ENCODE peak calls at places on chromosomes 7 and 10, in six cellular contexts. W is GM13977, T is fibroblast of pulmonary artery, X is HCEC 1CT, N is KG1, C is heart left ventricle. R is an unnamed sample.

GRCh38 chr7:42128703-42129102 is 108.3 kb downstream of the GLI3 start:
- DNase-seq in X (peak; percentile 8), W (no peak), C (no peak), T (peak; percentile 38), N (no peak), R (no peak)

GRCh38 chr7:150931199-150931869 is 46.8 kb downstream of the KCNH2 start:
- DNase-seq in T (no peak), N (no peak), W (no peak), X (no peak), C (no peak), R (peak; percentile 33)

GRCh38 chr10:17882557-17882956 is 69.2 kb upstream of the SLC39A12 start:
- DNase-seq in N (no peak), C (no peak), T (peak; percentile 27), W (no peak), X (no peak), R (no peak)

GRCh38 chr7:34652784-34653183 is 5.2 kb upstream of the NPSR1 start:
- DNase-seq in T (no peak), C (no peak), W (no peak), X (no peak), N (no peak), R (no peak)

GRCh38 chr7:130303551-130303950 is 10.6 kb downstream of the CPA4 start:
- DNase-seq in N (no peak), W (no peak), X (no peak), T (no peak), C (no peak), R (peak; percentile 55)

GRCh38 chr10:107865691-107866090 is 701.2 kb upstream of the SORCS1 start:
- DNase-seq in W (no peak), C (no peak), X (no peak), T (no peak), N (no peak), R (peak; percentile 13)

GRCh38 chr10:34544400-34544799 is 270.7 kb downstream of the PARD3 start:
- DNase-seq in W (no peak), T (no peak), N (no peak), C (no peak), X (no peak), R (no peak)

GRCh38 chr10:133213641-133214467 is 16.2 kb upstream of the UTF1 start:
- DNase-seq in C (peak; percentile 10), T (no peak), W (no peak), X (no peak), N (no peak), R (no peak)

GRCh38 chr7:152968003-152968402 is 208.5 kb downstream of the ACTR3B start:
- DNase-seq in W (no peak), T (no peak), N (no peak), X (no peak), C (no peak), R (no peak)

GRCh38 chr10:119441151-119441821 is 101.2 kb downstream of the RGS10 start:
- DNase-seq in X (peak; percentile 61), N (no peak), T (peak; percentile 95), W (no peak), C (peak; percentile 68), R (no peak)

GRCh38 chr7:140036224-140036651 is 26.5 kb downstream of the PARP12 start:
- DNase-seq in X (no peak), W (no peak), N (no peak), C (no peak), T (no peak), R (peak; percentile 24)

GRCh38 chr7:82441916-82442478 is 1.6 kb downstream of the CACNA2D1 start:
- DNase-seq in N (no peak), X (no peak), W (no peak), T (peak; percentile 41), C (no peak), R (no peak)

GRCh38 chr10:4013651-4014085 is 228.7 kb upstream of the KLF6 start:
- DNase-seq in T (no peak), N (no peak), X (no peak), W (peak; percentile 51), C (peak; percentile 30), R (peak; percentile 63)

GRCh38 chr7:135232087-135232486 is 1.6 kb upstream of the STRA8 start:
- DNase-seq in W (peak; percentile 10), C (no peak), T (no peak), N (no peak), X (no peak), R (no peak)

GRCh38 chr7:157302314-157302711 is 34.5 kb upstream of the DNAJB6 start:
- DNase-seq in T (no peak), W (peak; percentile 80), N (peak; percentile 76), C (peak; percentile 78), X (no peak), R (peak; percentile 93)

GRCh38 chr10:48748573-48748972 is 63.9 kb downstream of the WDFY4 start:
- DNase-seq in T (no peak), C (no peak), X (no peak), N (no peak), W (no peak), R (peak; percentile 26)

GRCh38 chr10:12547301-12547771 is 198.0 kb downstream of the CAMK1D start:
- DNase-seq in X (no peak), T (no peak), W (no peak), C (no peak), N (no peak), R (no peak)